ENCODE peak calls at places on chromosomes 2 and 18, in four cellular contexts. One of them, this sample, is unnamed.

GRCh38 chr2:216201687-216202306 is 92.6 kb downstream of the XRCC5 start:
- DNase-seq in K562: no peak
- DNase-seq in HCT116: no peak
- DNase-seq in SK-N-SH: peak; percentile 64
- DNase-seq in this sample: no peak

GRCh38 chr2:236848467-236848866 is 237.2 kb upstream of the COPS8 start:
- DNase-seq in HCT116: no peak
- DNase-seq in K562: no peak
- DNase-seq in SK-N-SH: peak; percentile 42
- DNase-seq in this sample: no peak

GRCh38 chr18:46416706-46417638 is 240.0 kb downstream of the LOXHD1 start:
- DNase-seq in SK-N-SH: no peak
- DNase-seq in K562: peak; percentile 74
- DNase-seq in HCT116: peak; percentile 28
- DNase-seq in this sample: no peak

GRCh38 chr2:55550368-55551102 is 31.0 kb downstream of the CFAP36 start:
- DNase-seq in SK-N-SH: no peak
- DNase-seq in K562: no peak
- DNase-seq in HCT116: no peak
- DNase-seq in this sample: no peak

GRCh38 chr2:39728941-39729351 is 50.1 kb downstream of the THUMPD2 start:
- DNase-seq in K562: peak; percentile 46
- DNase-seq in HCT116: peak; percentile 2
- DNase-seq in SK-N-SH: peak; percentile 46
- DNase-seq in this sample: peak; percentile 36

GRCh38 chr2:18799397-18799796 is 210.0 kb upstream of the NT5C1B start:
- DNase-seq in K562: no peak
- DNase-seq in HCT116: no peak
- DNase-seq in SK-N-SH: no peak
- DNase-seq in this sample: no peak

GRCh38 chr18:29007986-29008654 is 831.2 kb upstream of the CDH2 start:
- DNase-seq in SK-N-SH: no peak
- DNase-seq in K562: no peak
- DNase-seq in HCT116: no peak
- DNase-seq in this sample: no peak

GRCh38 chr18:62425465-62426190 is 97.2 kb upstream of the ZCCHC2 start:
- DNase-seq in HCT116: peak; percentile 90
- DNase-seq in K562: peak; percentile 41
- DNase-seq in SK-N-SH: peak; percentile 66
- DNase-seq in this sample: peak; percentile 79

GRCh38 chr2:107542314-107542740 is 284.4 kb upstream of the RGPD4 start:
- DNase-seq in SK-N-SH: no peak
- DNase-seq in HCT116: no peak
- DNase-seq in K562: no peak
- DNase-seq in this sample: no peak

GRCh38 chr2:55869637-55870325 is 53.8 kb downstream of the EFEMP1 start:
- DNase-seq in HCT116: no peak
- DNase-seq in SK-N-SH: no peak
- DNase-seq in K562: no peak
- DNase-seq in this sample: no peak

GRCh38 chr2:60416221-60417008 is 137.0 kb downstream of the BCL11A start:
- DNase-seq in HCT116: no peak
- DNase-seq in SK-N-SH: no peak
- DNase-seq in K562: no peak
- DNase-seq in this sample: no peak

DNA sequence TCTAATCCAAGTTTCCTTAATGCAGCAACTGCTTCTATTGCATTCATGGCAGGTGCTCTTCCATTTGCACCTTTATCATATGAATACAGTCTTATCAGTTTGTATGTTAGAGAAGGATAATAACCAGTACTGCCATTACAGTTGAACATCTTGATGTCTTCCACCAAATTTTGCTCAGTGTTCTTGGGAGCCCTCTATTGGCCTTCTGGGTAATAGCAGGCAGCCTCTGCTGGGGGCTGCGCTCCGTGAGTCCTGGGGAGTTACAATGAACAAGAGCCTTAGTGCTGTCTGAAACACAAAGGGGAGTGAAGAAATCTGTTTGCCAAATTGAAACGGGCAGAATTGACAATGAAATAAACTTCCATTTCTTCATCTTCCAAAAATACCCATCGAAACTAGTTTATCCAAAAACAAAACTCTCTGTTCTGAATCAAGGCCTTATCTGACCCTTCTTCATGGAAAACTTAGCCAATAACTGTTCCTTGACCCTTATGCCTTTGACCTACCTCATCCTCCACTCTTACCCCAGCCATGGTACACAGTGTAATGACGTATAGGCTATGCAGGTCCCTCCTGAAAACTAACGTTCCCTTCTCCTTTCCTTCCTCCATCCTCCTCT is 79.9 kb downstream of the ALK start:
- DNase-seq in K562: peak; percentile 55
- DNase-seq in SK-N-SH: peak; percentile 60
- DNase-seq in HCT116: peak; percentile 3
- DNase-seq in this sample: peak; percentile 33
- TF ChIP-seq YY1 in K562: no peak
- TF ChIP-seq YY1 in SK-N-SH: no peak
- TF ChIP-seq YY1 in HCT116: no peak
- TF ChIP-seq YY1 in this sample: no peak

GRCh38 chr2:27627963-27628766 is 647 bp downstream of the CCDC121 start:
- DNase-seq in K562: peak; percentile 14
- DNase-seq in HCT116: peak; percentile 18
- DNase-seq in SK-N-SH: no peak
- DNase-seq in this sample: no peak

GRCh38 chr2:27624943-27625342 is 3.9 kb downstream of the CCDC121 start:
- DNase-seq in K562: no peak
- DNase-seq in HCT116: no peak
- DNase-seq in SK-N-SH: no peak
- DNase-seq in this sample: no peak

GRCh38 chr2:27621524-27621923 is 7.3 kb downstream of the CCDC121 start:
- DNase-seq in K562: no peak
- DNase-seq in SK-N-SH: no peak
- DNase-seq in HCT116: no peak
- DNase-seq in this sample: no peak

DNA sequence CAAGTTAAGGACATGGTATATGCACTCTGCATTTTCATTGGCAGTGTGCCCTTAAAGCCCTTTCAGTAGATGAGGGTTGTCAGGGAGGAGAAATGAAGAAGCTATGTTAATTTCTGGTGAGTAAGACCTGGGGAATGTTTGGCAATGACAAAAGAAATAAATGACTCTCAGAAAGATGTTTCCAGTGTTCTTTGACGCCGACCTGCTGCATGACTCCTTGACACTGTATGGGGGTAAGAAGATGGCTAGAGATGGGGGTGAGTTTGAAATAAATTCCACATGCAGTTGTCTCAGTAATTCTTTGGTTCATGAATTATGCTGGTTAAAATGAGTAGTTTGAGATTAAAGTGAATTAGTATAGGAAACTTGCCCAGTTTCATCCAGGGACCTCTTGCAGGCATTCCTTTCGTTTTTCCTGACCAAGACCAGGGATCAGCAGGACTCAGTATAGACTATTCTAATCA is 5.9 kb downstream of the CCDC121 start:
- DNase-seq in SK-N-SH: no peak
- DNase-seq in HCT116: no peak
- DNase-seq in K562: no peak
- DNase-seq in this sample: peak; percentile 74
- H3K36me3 ChIP-seq in SK-N-SH: peaks cover 65% of the 10 kb centered on the region
- H3K36me3 ChIP-seq in HCT116: peaks cover 35% of the 10 kb centered on the region
- H3K36me3 ChIP-seq in K562: peaks cover 74% of the 10 kb centered on the region
- H3K36me3 ChIP-seq in this sample: peaks cover 56% of the 10 kb centered on the region

GRCh38 chr2:142040554-142040953 is 90.3 kb downstream of the LRP1B start:
- DNase-seq in HCT116: no peak
- DNase-seq in SK-N-SH: no peak
- DNase-seq in K562: no peak
- DNase-seq in this sample: no peak
- H3K4me1 ChIP-seq in HCT116: peaks cover 9% of the 10 kb centered on the region
- H3K4me1 ChIP-seq in SK-N-SH: peaks cover 15% of the 10 kb centered on the region
- H3K4me1 ChIP-seq in K562: no peaks in the 10 kb centered on the region
- H3K4me1 ChIP-seq in this sample: no peaks in the 10 kb centered on the region

GRCh38 chr2:43312751-43313641 is 86.6 kb upstream of the ZFP36L2 start:
- DNase-seq in K562: no peak
- DNase-seq in HCT116: no peak
- DNase-seq in SK-N-SH: peak; percentile 49
- DNase-seq in this sample: no peak
- TF ChIP-seq YY1 in K562: no peak
- TF ChIP-seq YY1 in HCT116: no peak
- TF ChIP-seq YY1 in SK-N-SH: no peak
- TF ChIP-seq YY1 in this sample: no peak

DNA sequence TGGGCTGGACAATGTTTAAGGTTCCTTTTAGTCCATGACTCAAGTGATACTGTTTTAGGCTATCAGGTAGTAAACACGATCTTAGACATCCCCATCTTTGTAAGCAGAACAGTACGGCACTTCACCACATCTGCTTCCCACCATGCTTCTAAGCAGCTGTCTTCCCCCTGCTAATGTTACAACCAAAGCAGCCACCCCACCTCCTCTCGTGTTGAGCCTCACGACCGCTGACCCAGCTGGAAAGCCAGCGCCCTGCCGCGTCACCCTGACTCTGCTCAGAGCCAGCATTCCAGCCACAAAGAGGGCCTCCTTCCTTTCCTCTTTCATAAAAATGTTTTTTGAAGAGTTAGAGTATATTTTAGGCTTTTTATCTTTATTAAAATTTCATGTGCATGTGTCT is 9.4 kb downstream of the MTERF4 start:
- DNase-seq in SK-N-SH: no peak
- DNase-seq in K562: no peak
- DNase-seq in HCT116: no peak
- DNase-seq in this sample: no peak
- H3K36me3 ChIP-seq in SK-N-SH: peaks cover 34% of the 10 kb centered on the region
- H3K36me3 ChIP-seq in K562: peaks cover 75% of the 10 kb centered on the region
- H3K36me3 ChIP-seq in HCT116: peaks cover 35% of the 10 kb centered on the region
- H3K36me3 ChIP-seq in this sample: peaks cover 79% of the 10 kb centered on the region

GRCh38 chr2:101776172-101777043 is 78.9 kb downstream of the MAP4K4 start:
- DNase-seq in SK-N-SH: no peak
- DNase-seq in K562: peak; percentile 53
- DNase-seq in HCT116: no peak
- DNase-seq in this sample: no peak

GRCh38 chr2:101779190-101779589 is 81.7 kb downstream of the MAP4K4 start:
- DNase-seq in SK-N-SH: no peak
- DNase-seq in K562: no peak
- DNase-seq in HCT116: no peak
- DNase-seq in this sample: no peak

GRCh38 chr2:101778102-101778501 is 80.6 kb downstream of the MAP4K4 start:
- DNase-seq in SK-N-SH: no peak
- DNase-seq in K562: no peak
- DNase-seq in HCT116: no peak
- DNase-seq in this sample: no peak

GRCh38 chr2:101775636-101776035 is 78.1 kb downstream of the MAP4K4 start:
- DNase-seq in HCT116: no peak
- DNase-seq in SK-N-SH: no peak
- DNase-seq in K562: no peak
- DNase-seq in this sample: no peak

DNA sequence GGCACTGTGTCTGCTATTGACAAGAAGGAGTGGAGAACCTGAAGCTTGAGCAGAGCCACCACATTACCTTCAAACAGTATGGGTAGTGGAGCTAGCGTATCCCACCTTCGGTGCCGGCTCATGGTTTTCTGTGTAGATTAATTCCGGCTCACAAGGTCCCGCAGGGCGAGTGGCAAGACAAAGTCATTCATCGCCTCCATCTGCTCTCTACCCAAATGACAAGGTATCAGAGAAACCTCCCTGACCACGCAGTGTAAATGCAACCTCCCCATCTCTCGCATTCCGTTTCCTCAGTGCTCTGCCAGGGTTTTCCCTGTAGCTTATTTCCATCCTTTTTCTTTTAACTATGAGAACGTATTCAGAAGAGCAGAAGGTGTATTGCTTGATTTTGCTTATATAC is 79.8 kb downstream of the MAP4K4 start:
- DNase-seq in SK-N-SH: no peak
- DNase-seq in K562: no peak
- DNase-seq in HCT116: no peak
- DNase-seq in this sample: no peak
- H3K4me1 ChIP-seq in SK-N-SH: peaks cover 36% of the 10 kb centered on the region
- H3K4me1 ChIP-seq in K562: peaks cover 3% of the 10 kb centered on the region
- H3K4me1 ChIP-seq in HCT116: no peaks in the 10 kb centered on the region
- H3K4me1 ChIP-seq in this sample: peaks cover 14% of the 10 kb centered on the region

DNA sequence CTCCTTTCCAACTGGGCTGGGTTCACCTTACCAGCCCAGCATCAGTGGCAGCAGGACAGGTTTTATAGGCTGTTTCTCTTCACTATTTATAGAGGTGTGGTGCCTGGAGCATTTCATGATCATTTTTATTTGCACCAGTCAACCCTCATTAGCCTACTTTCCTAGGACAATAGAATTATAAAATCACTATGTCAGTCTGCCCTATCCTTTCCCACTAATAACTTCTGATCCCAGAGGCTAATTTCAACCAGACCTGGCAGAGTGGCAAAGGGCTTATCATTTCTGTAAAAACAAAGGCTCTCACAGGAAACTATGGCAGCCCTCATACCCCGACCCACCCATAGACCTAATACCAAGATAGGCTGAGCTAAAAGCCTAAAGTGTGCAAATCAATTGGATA is 243.5 kb upstream of the TMEFF2 start:
- DNase-seq in HCT116: no peak
- DNase-seq in SK-N-SH: peak; percentile 24
- DNase-seq in K562: no peak
- DNase-seq in this sample: no peak
- TF ChIP-seq YY1 in HCT116: no peak
- TF ChIP-seq YY1 in SK-N-SH: no peak
- TF ChIP-seq YY1 in K562: no peak
- TF ChIP-seq YY1 in this sample: no peak

GRCh38 chr2:75606851-75607798 is 39.5 kb upstream of the MRPL19 start:
- DNase-seq in SK-N-SH: no peak
- DNase-seq in HCT116: no peak
- DNase-seq in K562: no peak
- DNase-seq in this sample: no peak
- H3K36me3 ChIP-seq in SK-N-SH: no peaks in the 10 kb centered on the region
- H3K36me3 ChIP-seq in HCT116: no peaks in the 10 kb centered on the region
- H3K36me3 ChIP-seq in K562: no peaks in the 10 kb centered on the region
- H3K36me3 ChIP-seq in this sample: no peaks in the 10 kb centered on the region

DNA sequence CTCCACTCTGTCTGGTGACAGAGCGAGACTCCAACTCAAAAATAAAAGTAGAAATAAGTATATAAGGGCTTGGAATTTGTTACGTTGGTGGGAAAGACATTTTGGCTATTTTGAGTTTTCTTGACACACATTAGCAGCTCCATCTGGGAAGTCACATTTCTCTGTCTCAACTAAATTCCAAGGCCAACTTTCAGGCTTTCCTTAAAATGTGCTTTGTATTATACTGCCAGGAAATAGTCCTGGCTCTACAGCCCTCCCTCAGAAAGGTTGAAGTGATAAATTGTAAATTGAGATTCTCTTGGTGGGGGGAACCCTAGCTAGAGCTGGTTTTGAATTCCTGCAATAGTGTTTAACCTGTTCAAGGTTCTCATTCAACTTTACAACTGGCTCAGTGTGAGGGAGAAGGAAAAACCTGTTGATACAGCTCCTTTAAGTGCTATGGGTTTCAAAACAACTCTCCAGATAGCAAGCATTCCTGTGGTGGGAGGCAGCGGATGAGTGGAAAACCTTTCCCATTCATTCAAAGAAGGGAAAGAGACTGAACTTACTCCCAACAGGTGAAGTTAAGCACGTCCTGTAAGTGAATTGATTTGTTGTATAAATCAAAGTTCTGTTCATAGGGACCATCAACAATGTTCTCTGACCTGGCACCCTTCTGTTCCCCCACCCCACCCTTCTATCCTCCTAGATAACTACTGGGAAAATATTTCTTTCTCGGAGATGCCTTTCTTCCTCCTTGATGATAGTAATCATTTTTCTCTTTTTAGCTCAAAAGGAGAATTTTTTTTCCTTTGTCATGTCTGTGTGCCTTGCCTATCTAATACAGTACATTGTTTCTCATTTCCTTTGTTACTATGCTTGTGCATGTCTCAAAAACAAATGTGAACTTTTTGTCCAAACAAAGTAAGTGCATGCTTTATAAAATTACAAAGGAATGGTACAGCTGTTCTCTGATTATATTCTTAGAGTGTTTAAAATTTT is 44.2 kb upstream of the SLC39A10 start:
- DNase-seq in SK-N-SH: no peak
- DNase-seq in HCT116: no peak
- DNase-seq in K562: no peak
- DNase-seq in this sample: peak; percentile 81
- H3K4me1 ChIP-seq in SK-N-SH: peaks cover 2% of the 10 kb centered on the region
- H3K4me1 ChIP-seq in HCT116: peaks cover 16% of the 10 kb centered on the region
- H3K4me1 ChIP-seq in K562: no peaks in the 10 kb centered on the region
- H3K4me1 ChIP-seq in this sample: no peaks in the 10 kb centered on the region

This sample was measured in NT2/D1.